ENCODE peak calls at places on chromosomes 3 and 15, in six cellular contexts. Z is GM12891, J is H1, U is GM12878, S is K562, Y is HepG2. W is an unnamed sample.

GRCh38 chr3:54830658-54831057 is 97.2 kb downstream of the LRTM1 start:
- DNase-seq in Z (no peak), J (peak; percentile 69), U (no peak), S (peak; percentile 49), Y (peak; percentile 20), W (no peak)

GRCh38 chr3:16309558-16309957 is 44.5 kb downstream of the OXNAD1 start:
- DNase-seq in Z (peak; percentile 27), J (no peak), U (peak; percentile 77), S (peak; percentile 87), Y (no peak), W (no peak)

GRCh38 chr3:51982838-51983577 is at the start of gene ACY1:
- DNase-seq in Z (peak; percentile 96), J (peak; percentile 89), U (peak; percentile 43), S (peak; percentile 92), Y (peak; percentile 87), W (peak; percentile 98)

GRCh38 chr15:56325186-56325585 is 40.0 kb upstream of the TEX9 start:
- DNase-seq in Z (no peak), J (no peak), U (no peak), S (no peak), Y (no peak), W (no peak)

GRCh38 chr15:56128081-56128480 is 115.6 kb downstream of the RFX7 start:
- DNase-seq in Z (no peak), J (no peak), U (no peak), S (no peak), Y (no peak), W (no peak)

GRCh38 chr3:61589856-61590255 is 28.5 kb downstream of the PTPRG start:
- DNase-seq in Z (no peak), J (no peak), U (no peak), S (peak; percentile 1), Y (no peak), W (no peak)

GRCh38 chr3:17115186-17115585 is 230.4 kb downstream of the PLCL2 start:
- DNase-seq in Z (no peak), J (peak; percentile 26), U (no peak), S (no peak), Y (no peak), W (no peak)

GRCh38 chr15:59396211-59396610 is 23.5 kb upstream of the MYO1E start:
- DNase-seq in Z (no peak), J (no peak), U (no peak), S (no peak), Y (no peak), W (no peak)

GRCh38 chr3:23834082-23834870 is 28.5 kb downstream of the UBE2E1 start:
- DNase-seq in Z (no peak), J (no peak), U (no peak), S (no peak), Y (no peak), W (no peak)

GRCh38 chr3:12994357-12994606 is 78.9 kb downstream of the IQSEC1 start:
- DNase-seq in Z (peak; percentile 62), J (peak; percentile 71), U (no peak), S (peak; percentile 67), Y (no peak), W (peak; percentile 56)

GRCh38 chr15:92882697-92883642 is 17.2 kb upstream of the CHD2 start:
- DNase-seq in Z (no peak), J (no peak), U (no peak), S (no peak), Y (no peak), W (no peak)

GRCh38 chr3:14540209-14540575 is at the start of gene GRIP2:
- DNase-seq in Z (no peak), J (no peak), U (no peak), S (no peak), Y (no peak), W (no peak)

GRCh38 chr3:124276863-124277515 is 285.1 kb upstream of the ROPN1 start:
- DNase-seq in Z (no peak), J (no peak), U (no peak), S (no peak), Y (no peak), W (no peak)

DNA sequence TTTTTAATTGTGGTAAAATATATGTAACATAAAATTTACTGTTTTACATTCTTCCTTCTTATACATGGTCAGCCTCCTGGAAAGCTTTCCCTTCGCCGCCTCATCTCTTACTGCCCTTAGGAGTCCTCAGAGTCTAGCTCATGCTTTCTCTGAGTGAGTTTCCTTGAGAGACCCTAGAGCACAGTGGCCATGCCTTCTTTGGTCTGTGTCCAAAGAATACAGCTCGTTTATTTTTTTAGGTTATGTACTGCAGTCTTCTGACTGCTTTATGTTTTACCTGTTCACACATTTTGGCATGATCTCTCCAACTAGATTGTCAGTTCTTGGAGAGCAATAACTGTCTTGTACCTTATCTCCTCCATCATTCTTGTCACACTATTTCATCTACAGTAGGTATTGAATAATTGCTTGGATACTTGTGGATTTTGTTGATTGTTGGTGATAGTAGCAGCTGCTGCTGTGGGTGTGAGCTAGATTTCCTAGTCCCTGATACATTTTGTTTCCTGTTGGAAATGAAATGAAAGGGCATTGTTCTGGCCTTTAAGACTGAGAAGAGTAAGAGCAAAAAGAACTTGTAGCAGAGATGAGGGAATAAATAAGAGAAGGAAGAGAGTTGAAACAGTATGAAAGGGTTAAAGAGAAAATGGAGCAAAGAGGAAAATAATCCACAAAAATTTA is 10.9 kb downstream of the ARIH2 start:
- DNase-seq in Z (no peak), J (no peak), U (no peak), S (no peak), Y (no peak), W (no peak)
- TF ChIP-seq TAF1 in Z (no peak), J (no peak), U (no peak), S (no peak), Y (no peak), W (no peak)

GRCh38 chr3:116002240-116002639 is 378.9 kb downstream of the GAP43 start:
- DNase-seq in Z (no peak), J (no peak), U (no peak), S (no peak), Y (no peak), W (no peak)

GRCh38 chr3:115999598-115999997 is 376.3 kb downstream of the GAP43 start:
- DNase-seq in Z (no peak), J (no peak), U (no peak), S (no peak), Y (no peak), W (no peak)

GRCh38 chr3:116001063-116001765 is 377.9 kb downstream of the GAP43 start:
- DNase-seq in Z (no peak), J (no peak), U (no peak), S (no peak), Y (no peak), W (no peak)

GRCh38 chr3:115999001-115999400 is 375.7 kb downstream of the GAP43 start:
- DNase-seq in Z (no peak), J (no peak), U (no peak), S (no peak), Y (no peak), W (no peak)

DNA sequence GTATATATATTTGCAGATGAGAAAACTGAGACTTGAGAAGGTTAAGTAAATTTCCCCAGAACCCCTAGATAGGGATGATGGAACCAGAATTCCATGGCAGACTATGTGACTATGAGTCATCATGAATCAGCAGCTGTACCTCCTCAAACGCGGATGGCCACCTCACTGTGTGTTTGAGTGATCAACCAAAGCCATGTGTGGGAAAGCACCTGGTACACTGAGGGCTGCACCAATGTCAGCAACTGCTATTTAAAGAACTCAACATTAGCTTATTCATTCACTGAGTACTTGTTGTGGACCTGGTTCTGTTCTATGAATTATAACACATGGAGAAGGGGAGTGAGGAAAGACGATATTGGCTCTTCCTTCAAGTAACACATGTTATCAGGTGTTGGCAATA is 377.0 kb downstream of the GAP43 start:
- DNase-seq in Z (no peak), J (no peak), U (peak; percentile 37), S (peak; percentile 76), Y (peak; percentile 20), W (no peak)
- TF ChIP-seq POLR2AphosphoS5 in Z (no peak), J (no peak), U (no peak), S (no peak), Y (no peak), W (no peak)

GRCh38 chr3:143187132-143187531 is 67.6 kb downstream of the CHST2 start:
- DNase-seq in Z (no peak), J (no peak), U (no peak), S (no peak), Y (no peak), W (no peak)
- TF ChIP-seq POLR2A in Z (no peak), J (no peak), U (no peak), S (no peak), Y (no peak), W (no peak)

DNA sequence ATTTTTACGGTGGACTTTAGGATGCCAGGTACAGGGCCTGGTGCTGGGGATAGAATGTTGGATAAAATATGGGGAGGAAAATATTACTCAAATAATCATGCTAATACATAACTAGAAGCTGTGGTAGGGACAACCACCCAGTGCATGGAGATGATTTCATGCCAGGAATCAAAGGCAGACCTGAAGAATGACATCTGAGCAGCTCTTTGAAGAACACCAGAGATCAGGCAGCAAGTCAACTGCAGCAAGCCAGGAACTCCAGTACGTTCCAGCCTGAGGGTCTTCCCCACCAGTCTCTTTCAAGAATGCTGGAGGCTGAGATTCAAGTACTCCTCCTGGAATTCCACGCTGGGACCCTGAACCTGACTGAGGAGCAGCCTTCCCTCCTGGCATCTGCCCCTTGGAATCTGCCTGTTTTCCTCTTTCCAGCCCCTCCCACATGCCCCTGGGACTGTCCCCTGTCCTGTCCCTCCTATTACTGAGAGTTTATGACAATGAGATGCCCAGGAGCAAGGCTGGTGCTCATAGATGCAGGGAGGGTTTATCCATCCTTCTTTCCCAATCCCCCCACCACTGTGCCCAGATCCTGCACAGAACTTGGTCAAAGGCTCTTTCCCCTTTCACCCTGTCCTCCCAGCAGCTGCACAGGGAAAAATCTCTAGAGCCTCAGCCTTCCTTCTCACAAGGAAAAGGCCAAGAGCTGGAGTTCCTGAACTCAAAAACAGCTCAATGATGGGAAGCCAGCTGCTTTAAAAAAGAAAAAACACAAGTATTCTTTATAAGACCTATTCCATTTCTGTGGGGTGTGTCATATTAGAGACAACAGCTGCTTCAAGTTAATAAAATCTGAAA is 68.0 kb downstream of the PDZRN3 start:
- DNase-seq in Z (no peak), J (no peak), U (no peak), S (no peak), Y (no peak), W (no peak)
- TF ChIP-seq TAF1 in Z (no peak), J (no peak), U (no peak), S (no peak), Y (no peak), W (no peak)